ENCODE peak calls at places on chromosome 17, in nine cellular contexts. One of them, this sample, is unnamed.

GRCh38 chr17:50262001-50262794 is 12.1 kb upstream of the TMEM92 start:
- DNase-seq in RWPE1: no peak
- DNase-seq in body of pancreas: no peak
- DNase-seq in AG09319: no peak
- DNase-seq in uterus: no peak
- DNase-seq in fibroblast of mammary gland: no peak
- DNase-seq in PC-9: peak
- DNase-seq in H9: peak
- DNase-seq in mammary epithelial cell: no peak
- DNase-seq in this sample: peak

GRCh38 chr17:9120471-9120870 is 99.2 kb downstream of the NTN1 start:
- DNase-seq in body of pancreas: no peak
- DNase-seq in mammary epithelial cell: no peak
- DNase-seq in RWPE1: no peak
- DNase-seq in fibroblast of mammary gland: no peak
- DNase-seq in H9: peak
- DNase-seq in AG09319: no peak
- DNase-seq in uterus: no peak
- DNase-seq in PC-9: no peak
- DNase-seq in this sample: no peak

GRCh38 chr17:49963626-49964538 is 5.1 kb upstream of the DLX4 start:
- DNase-seq in uterus: no peak
- DNase-seq in body of pancreas: peak
- DNase-seq in fibroblast of mammary gland: no peak
- DNase-seq in mammary epithelial cell: no peak
- DNase-seq in AG09319: no peak
- DNase-seq in H9: peak
- DNase-seq in PC-9: no peak
- DNase-seq in RWPE1: no peak
- DNase-seq in this sample: no peak

GRCh38 chr17:66403846-66404597 is 101.6 kb downstream of the PRKCA start:
- DNase-seq in RWPE1: no peak
- DNase-seq in AG09319: no peak
- DNase-seq in uterus: no peak
- DNase-seq in body of pancreas: no peak
- DNase-seq in PC-9: no peak
- DNase-seq in fibroblast of mammary gland: no peak
- DNase-seq in H9: no peak
- DNase-seq in mammary epithelial cell: no peak
- DNase-seq in this sample: no peak

GRCh38 chr17:7579001-7579838 is at the start of gene CD68:
- DNase-seq in fibroblast of mammary gland: peak
- DNase-seq in H9: peak
- DNase-seq in uterus: peak
- DNase-seq in PC-9: peak
- DNase-seq in RWPE1: peak
- DNase-seq in body of pancreas: peak
- DNase-seq in AG09319: peak
- DNase-seq in mammary epithelial cell: peak
- DNase-seq in this sample: peak

GRCh38 chr17:77474292-77474988 is 333.7 kb downstream of the SEC14L1 start:
- DNase-seq in AG09319: no peak
- DNase-seq in body of pancreas: no peak
- DNase-seq in fibroblast of mammary gland: peak
- DNase-seq in mammary epithelial cell: no peak
- DNase-seq in RWPE1: no peak
- DNase-seq in H9: no peak
- DNase-seq in PC-9: no peak
- DNase-seq in uterus: no peak
- DNase-seq in this sample: no peak

GRCh38 chr17:7379134-7379533 is 1.8 kb upstream of the TNK1 start:
- DNase-seq in uterus: no peak
- DNase-seq in H9: no peak
- DNase-seq in mammary epithelial cell: no peak
- DNase-seq in fibroblast of mammary gland: no peak
- DNase-seq in PC-9: no peak
- DNase-seq in body of pancreas: no peak
- DNase-seq in AG09319: no peak
- DNase-seq in RWPE1: no peak
- DNase-seq in this sample: no peak

GRCh38 chr17:76500745-76501017 is 542 bp downstream of the RHBDF2 start:
- DNase-seq in uterus: no peak
- DNase-seq in H9: no peak
- DNase-seq in mammary epithelial cell: no peak
- DNase-seq in RWPE1: no peak
- DNase-seq in fibroblast of mammary gland: no peak
- DNase-seq in body of pancreas: no peak
- DNase-seq in AG09319: no peak
- DNase-seq in PC-9: no peak
- DNase-seq in this sample: no peak

GRCh38 chr17:78572277-78573205 is 4.7 kb downstream of the DNAH17 start:
- DNase-seq in mammary epithelial cell: no peak
- DNase-seq in fibroblast of mammary gland: no peak
- DNase-seq in uterus: no peak
- DNase-seq in RWPE1: no peak
- DNase-seq in AG09319: no peak
- DNase-seq in body of pancreas: no peak
- DNase-seq in PC-9: no peak
- DNase-seq in H9: peak
- DNase-seq in this sample: no peak

GRCh38 chr17:60554377-60554788 is 28.3 kb upstream of the APPBP2 start:
- DNase-seq in H9: no peak
- DNase-seq in RWPE1: no peak
- DNase-seq in body of pancreas: peak
- DNase-seq in fibroblast of mammary gland: peak
- DNase-seq in AG09319: peak
- DNase-seq in PC-9: peak
- DNase-seq in uterus: no peak
- DNase-seq in mammary epithelial cell: peak
- DNase-seq in this sample: peak

GRCh38 chr17:50426472-50426782 is 409 bp downstream of the ACSF2 start:
- DNase-seq in fibroblast of mammary gland: no peak
- DNase-seq in PC-9: no peak
- DNase-seq in body of pancreas: no peak
- DNase-seq in mammary epithelial cell: no peak
- DNase-seq in H9: no peak
- DNase-seq in uterus: no peak
- DNase-seq in AG09319: no peak
- DNase-seq in RWPE1: no peak
- DNase-seq in this sample: no peak

DNA sequence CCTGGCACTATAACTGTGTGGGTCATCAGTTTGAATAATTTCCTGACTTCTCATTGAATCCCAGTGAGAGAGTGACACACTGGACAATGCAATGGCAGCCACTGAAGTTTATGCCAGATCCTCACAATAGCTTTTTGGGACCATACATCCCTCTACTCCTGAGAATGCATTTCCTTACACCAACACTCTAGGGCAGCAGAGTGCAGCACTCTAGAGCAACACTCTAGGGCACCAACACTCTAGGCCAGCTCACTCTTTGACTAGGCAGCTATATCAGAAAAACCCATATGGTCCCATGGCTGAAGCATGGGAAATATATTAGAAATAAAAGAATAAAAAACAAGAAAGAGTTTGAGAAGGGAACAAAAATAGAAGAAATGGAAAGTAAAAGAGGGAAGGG is 309.2 kb downstream of the MAP2K6 start:
- DNase-seq in body of pancreas: no peak
- DNase-seq in AG09319: no peak
- DNase-seq in mammary epithelial cell: peak
- DNase-seq in PC-9: no peak
- DNase-seq in fibroblast of mammary gland: peak
- DNase-seq in RWPE1: no peak
- DNase-seq in uterus: no peak
- DNase-seq in H9: no peak
- DNase-seq in this sample: no peak
- TF ChIP-seq CTCF in body of pancreas: no peak
- TF ChIP-seq CTCF in AG09319: no peak
- TF ChIP-seq CTCF in mammary epithelial cell: peak
- TF ChIP-seq CTCF in PC-9: peak
- TF ChIP-seq CTCF in fibroblast of mammary gland: peak
- TF ChIP-seq CTCF in RWPE1: no peak
- TF ChIP-seq CTCF in uterus: no peak
- TF ChIP-seq CTCF in H9: peak
- TF ChIP-seq CTCF in this sample: no peak

DNA sequence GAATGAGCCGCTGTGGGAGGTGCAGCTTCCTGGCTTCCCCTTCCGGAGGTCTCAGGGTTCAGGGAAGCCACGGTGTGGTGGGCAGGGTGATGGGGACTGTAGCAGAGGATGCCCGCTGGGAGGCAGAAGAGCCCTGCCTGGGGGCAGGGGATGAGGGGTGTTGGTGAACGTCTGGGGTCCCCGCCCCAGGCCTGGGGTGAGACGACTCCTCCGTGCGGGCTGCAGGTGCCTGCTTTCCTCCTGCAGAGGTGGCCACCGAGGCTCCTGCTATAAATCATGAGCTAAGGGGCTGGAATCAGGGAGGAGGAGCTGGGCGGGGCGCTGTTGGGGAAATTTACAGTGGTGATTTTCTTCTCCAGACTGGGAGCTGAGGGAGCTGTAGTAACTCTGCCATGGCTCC is 167.0 kb downstream of the MRM1 start:
- DNase-seq in mammary epithelial cell: no peak
- DNase-seq in AG09319: no peak
- DNase-seq in body of pancreas: no peak
- DNase-seq in RWPE1: no peak
- DNase-seq in H9: peak
- DNase-seq in uterus: no peak
- DNase-seq in PC-9: no peak
- DNase-seq in fibroblast of mammary gland: no peak
- DNase-seq in this sample: no peak
- TF ChIP-seq CTCF in mammary epithelial cell: peak
- TF ChIP-seq CTCF in AG09319: no peak
- TF ChIP-seq CTCF in body of pancreas: no peak
- TF ChIP-seq CTCF in RWPE1: no peak
- TF ChIP-seq CTCF in H9: peak
- TF ChIP-seq CTCF in uterus: no peak
- TF ChIP-seq CTCF in PC-9: no peak
- TF ChIP-seq CTCF in fibroblast of mammary gland: no peak
- TF ChIP-seq CTCF in this sample: no peak

GRCh38 chr17:47797797-47798196 is 23.8 kb downstream of the OSBPL7 start:
- DNase-seq in H9: peak
- DNase-seq in fibroblast of mammary gland: no peak
- DNase-seq in uterus: no peak
- DNase-seq in mammary epithelial cell: no peak
- DNase-seq in body of pancreas: no peak
- DNase-seq in AG09319: no peak
- DNase-seq in RWPE1: no peak
- DNase-seq in PC-9: no peak
- DNase-seq in this sample: no peak
- TF ChIP-seq CTCF in H9: no peak
- TF ChIP-seq CTCF in fibroblast of mammary gland: no peak
- TF ChIP-seq CTCF in uterus: no peak
- TF ChIP-seq CTCF in mammary epithelial cell: no peak
- TF ChIP-seq CTCF in body of pancreas: no peak
- TF ChIP-seq CTCF in AG09319: no peak
- TF ChIP-seq CTCF in RWPE1: no peak
- TF ChIP-seq CTCF in PC-9: no peak
- TF ChIP-seq CTCF in this sample: no peak

GRCh38 chr17:17032131-17032692 is 10.0 kb upstream of the MPRIP start:
- DNase-seq in PC-9: peak
- DNase-seq in uterus: no peak
- DNase-seq in fibroblast of mammary gland: peak
- DNase-seq in RWPE1: peak
- DNase-seq in body of pancreas: peak
- DNase-seq in H9: no peak
- DNase-seq in AG09319: peak
- DNase-seq in mammary epithelial cell: peak
- DNase-seq in this sample: peak
- TF ChIP-seq CTCF in PC-9: no peak
- TF ChIP-seq CTCF in uterus: no peak
- TF ChIP-seq CTCF in fibroblast of mammary gland: no peak
- TF ChIP-seq CTCF in RWPE1: no peak
- TF ChIP-seq CTCF in body of pancreas: no peak
- TF ChIP-seq CTCF in H9: no peak
- TF ChIP-seq CTCF in AG09319: no peak
- TF ChIP-seq CTCF in mammary epithelial cell: peak
- TF ChIP-seq CTCF in this sample: no peak

GRCh38 chr17:794876-795275 is 12.7 kb downstream of the MRM3 start:
- DNase-seq in AG09319: peak
- DNase-seq in body of pancreas: peak
- DNase-seq in H9: peak
- DNase-seq in uterus: peak
- DNase-seq in RWPE1: peak
- DNase-seq in fibroblast of mammary gland: peak
- DNase-seq in PC-9: peak
- DNase-seq in mammary epithelial cell: peak
- DNase-seq in this sample: peak
- TF ChIP-seq CTCF in AG09319: peak
- TF ChIP-seq CTCF in body of pancreas: peak
- TF ChIP-seq CTCF in H9: peak
- TF ChIP-seq CTCF in uterus: peak
- TF ChIP-seq CTCF in RWPE1: peak
- TF ChIP-seq CTCF in fibroblast of mammary gland: peak
- TF ChIP-seq CTCF in PC-9: peak
- TF ChIP-seq CTCF in mammary epithelial cell: peak
- TF ChIP-seq CTCF in this sample: peak